ENCODE peak calls at places on chromosomes 13 and 19, in eight cellular contexts. L, Z, D, Y, Q, P, O and N are unnamed samples.

GRCh38 chr13:37306778-37307544 is 201.5 kb upstream of the CSNK1A1L start:
- DNase-seq in L (peak), Z (no peak), D (no peak), Y (no peak), Q (peak), P (no peak), O (no peak), N (no peak)

GRCh38 chr13:109481046-109481445 is 305.3 kb downstream of the IRS2 start:
- DNase-seq in L (peak), Z (no peak), D (peak), Y (no peak), Q (no peak), P (no peak), O (no peak), N (no peak)

GRCh38 chr19:6947745-6948144 is 60.4 kb downstream of the ADGRE1 start:
- DNase-seq in L (peak), Z (peak), D (no peak), Y (no peak), Q (peak), P (no peak), O (no peak), N (no peak)

GRCh38 chr19:51417107-51417806 is at the start of gene SIGLEC10:
- DNase-seq in L (no peak), Z (no peak), D (no peak), Y (no peak), Q (peak), P (no peak), O (no peak), N (peak)

GRCh38 chr13:31697290-31697689 is 42.0 kb upstream of the RXFP2 start:
- DNase-seq in L (peak), Z (no peak), D (no peak), Y (no peak), Q (no peak), P (no peak), O (no peak), N (no peak)

GRCh38 chr19:54430306-54431254 is 15.3 kb downstream of the TTYH1 start:
- DNase-seq in L (peak), Z (peak), D (peak), Y (no peak), Q (peak), P (peak), O (peak), N (peak)

GRCh38 chr19:44512326-44513298 is 12.3 kb upstream of the ZNF180 start:
- DNase-seq in L (peak), Z (peak), D (peak), Y (no peak), Q (peak), P (peak), O (peak), N (peak)

GRCh38 chr19:19386373-19386869 is 19.1 kb upstream of the GATAD2A start:
- DNase-seq in L (peak), Z (no peak), D (no peak), Y (no peak), Q (no peak), P (no peak), O (no peak), N (peak)

GRCh38 chr13:109402976-109403375 is 383.4 kb downstream of the IRS2 start:
- DNase-seq in L (no peak), Z (no peak), D (no peak), Y (no peak), Q (no peak), P (no peak), O (no peak), N (no peak)

GRCh38 chr13:24251525-24251924 is 57.9 kb upstream of the C1QTNF9 start:
- DNase-seq in L (no peak), Z (no peak), D (no peak), Y (no peak), Q (no peak), P (no peak), O (no peak), N (no peak)

GRCh38 chr19:5627395-5627904 is 4.6 kb downstream of the SAFB start:
- DNase-seq in L (peak), Z (no peak), D (no peak), Y (no peak), Q (no peak), P (peak), O (no peak), N (peak)

GRCh38 chr13:40401911-40402776 is 264.3 kb downstream of the FOXO1 start:
- DNase-seq in L (peak), Z (peak), D (peak), Y (no peak), Q (peak), P (no peak), O (no peak), N (no peak)

GRCh38 chr19:42850981-42851717 is 28.4 kb downstream of the PSG1 start:
- DNase-seq in L (peak), Z (peak), D (no peak), Y (no peak), Q (peak), P (no peak), O (no peak), N (no peak)

GRCh38 chr19:40489882-40490230 is 23.1 kb downstream of the SPTBN4 start:
- DNase-seq in L (no peak), Z (no peak), D (no peak), Y (no peak), Q (no peak), P (no peak), O (no peak), N (no peak)

GRCh38 chr19:40493778-40494177 is 27.0 kb downstream of the SPTBN4 start:
- DNase-seq in L (no peak), Z (no peak), D (no peak), Y (no peak), Q (no peak), P (no peak), O (no peak), N (no peak)

GRCh38 chr19:40497214-40497613 is 30.4 kb downstream of the SPTBN4 start:
- DNase-seq in L (no peak), Z (no peak), D (no peak), Y (no peak), Q (no peak), P (no peak), O (no peak), N (no peak)

GRCh38 chr19:40494191-40494838 is 27.5 kb downstream of the SPTBN4 start:
- DNase-seq in L (no peak), Z (no peak), D (no peak), Y (no peak), Q (no peak), P (no peak), O (no peak), N (no peak)

GRCh38 chr19:40492274-40492673 is 25.5 kb downstream of the SPTBN4 start:
- DNase-seq in L (no peak), Z (no peak), D (no peak), Y (no peak), Q (no peak), P (no peak), O (no peak), N (no peak)
- TF ChIP-seq EZH2phosphoT487 in L (no peak), Z (no peak), D (no peak), Y (no peak), Q (no peak), P (no peak), O (no peak), N (no peak)

DNA sequence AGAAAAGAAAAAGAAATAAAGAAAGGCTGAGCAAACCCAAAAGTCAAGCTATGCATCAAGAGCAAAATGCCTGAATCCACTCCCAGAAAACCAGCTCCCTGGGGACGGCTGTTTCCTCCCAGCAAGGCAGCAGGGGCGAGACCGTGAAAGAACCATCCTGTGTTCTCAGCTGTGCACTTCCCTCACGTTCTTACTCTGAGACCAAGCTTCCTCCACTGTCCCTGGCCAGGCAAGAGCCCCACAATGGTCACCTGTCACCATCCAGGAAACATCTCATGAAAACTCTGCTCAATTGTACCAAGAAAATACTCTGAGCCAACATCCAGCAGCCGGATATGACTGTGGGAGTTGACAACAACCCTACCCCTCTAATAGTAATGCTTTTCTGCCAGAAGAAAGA is 22.9 kb downstream of the RAB20 start:
- DNase-seq in L (no peak), Z (no peak), D (no peak), Y (no peak), Q (no peak), P (no peak), O (no peak), N (no peak)
- H3K4me3 ChIP-seq in L (no peak), Z (no peak), D (no peak), Y (no peak), Q (no peak), P (no peak), O (no peak), N (no peak)

DNA sequence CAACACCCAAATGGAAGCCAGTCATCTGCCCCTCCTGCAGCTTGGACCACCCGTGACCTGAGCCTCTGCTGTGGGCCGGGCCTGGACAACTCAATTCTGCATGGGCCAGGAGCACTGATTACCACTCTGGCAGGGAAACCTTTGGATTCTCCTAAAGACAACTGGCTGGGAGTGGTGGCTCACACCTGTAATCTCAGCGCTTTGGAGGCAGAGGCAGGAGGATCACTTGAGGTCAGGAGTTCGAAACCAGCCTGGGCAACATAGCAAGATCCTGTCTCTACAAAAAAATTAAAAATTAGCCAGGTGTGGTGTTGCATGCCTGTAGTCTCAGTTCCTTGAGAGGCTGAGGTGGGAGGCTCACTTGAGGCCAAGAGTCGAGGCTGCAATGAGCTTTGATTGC is 6.5 kb downstream of the EPS15L1 start:
- DNase-seq in L (no peak), Z (no peak), D (no peak), Y (no peak), Q (no peak), P (no peak), O (no peak), N (no peak)
- TF ChIP-seq EZH2phosphoT487 in L (no peak), Z (no peak), D (no peak), Y (no peak), Q (no peak), P (no peak), O (no peak), N (no peak)

DNA sequence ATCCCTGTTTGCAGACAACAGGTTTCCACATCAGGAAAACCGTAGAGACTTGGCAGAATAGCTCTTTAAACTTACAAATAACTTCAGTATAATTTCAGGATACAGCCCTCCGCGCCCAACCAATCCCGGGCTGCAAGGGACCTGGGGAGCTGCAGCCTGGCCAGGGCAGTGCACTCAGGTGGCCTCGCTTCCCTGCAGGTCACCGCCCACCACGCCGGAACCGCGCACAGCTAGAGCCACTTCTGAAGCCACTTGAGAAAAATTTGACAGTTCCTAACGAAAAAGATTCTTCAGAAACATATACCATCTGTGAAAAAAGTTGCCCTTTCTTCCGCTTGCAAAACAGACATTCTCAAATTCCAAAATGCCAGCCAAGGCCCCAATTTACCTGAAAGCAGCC is 11.1 kb downstream of the ZNF91 start:
- DNase-seq in L (no peak), Z (no peak), D (no peak), Y (no peak), Q (no peak), P (no peak), O (no peak), N (no peak)
- H3K4me3 ChIP-seq in L (no peak), Z (no peak), D (no peak), Y (no peak), Q (peak), P (no peak), O (no peak), N (no peak)